ENCODE peak calls at places on chromosomes 1 and 21, in nine cellular contexts. C is upper lobe of right lung; L is adrenal gland; J is PC-3; A is pancreas; M is heart left ventricle; F is heart right ventricle; K is CD4-positive, alpha-beta memory T cell; R is neuronal stem cell. Q is an unnamed sample. For H3K4me1, the result is how much of the 10 kb centered on the place peaks cover.

GRCh38 chr1:172723251-172723650 is 64.3 kb downstream of the FASLG start:
- DNase-seq in L (no peak), A (no peak), J (peak), C (no peak), F (no peak), M (no peak), R (no peak), K (no peak), Q (no peak)

GRCh38 chr1:25996966-25997758 is 701 bp downstream of the PAFAH2 start:
- DNase-seq in C (no peak), A (no peak), K (no peak), J (peak), M (no peak), F (no peak), L (peak), R (no peak), Q (peak)

GRCh38 chr1:218750216-218750970 is 405.3 kb downstream of the TGFB2 start:
- DNase-seq in A (no peak), L (no peak), M (no peak), R (no peak), K (no peak), F (no peak), C (no peak), J (no peak), Q (no peak)

GRCh38 chr1:235423214-235423652 is 56.0 kb downstream of the TBCE start:
- DNase-seq in K (peak), R (no peak), F (no peak), L (no peak), C (no peak), J (no peak), M (no peak), A (no peak), Q (no peak)

GRCh38 chr21:33069994-33070811 is at the start of gene OLIG1:
- DNase-seq in C (peak), A (peak), F (peak), J (peak), L (peak), K (peak), M (peak), R (peak), Q (peak)

GRCh38 chr1:25568090-25568833 is 24.9 kb downstream of the LDLRAP1 start:
- DNase-seq in A (no peak), K (no peak), C (no peak), L (peak), J (peak), R (no peak), F (no peak), M (peak), Q (no peak)

GRCh38 chr1:1393428-1393827 is 5.7 kb downstream of the CCNL2 start:
- DNase-seq in L (no peak), A (no peak), K (no peak), F (no peak), C (no peak), J (no peak), M (no peak), R (no peak), Q (no peak)

GRCh38 chr1:39354572-39354971 is 136.9 kb upstream of the BMP8A start:
- DNase-seq in K (no peak), A (no peak), C (no peak), J (peak), F (no peak), R (no peak), M (no peak), L (no peak), Q (no peak)

GRCh38 chr1:232459826-232460225 is 170.1 kb downstream of the SIPA1L2 start:
- DNase-seq in C (no peak), M (no peak), K (no peak), J (no peak), A (no peak), R (no peak), L (no peak), F (no peak), Q (no peak)

GRCh38 chr1:234863596-234863995 is 253.6 kb upstream of the IRF2BP2 start:
- DNase-seq in J (peak), F (no peak), C (no peak), M (no peak), A (no peak), K (no peak), L (peak), R (no peak), Q (no peak)

GRCh38 chr1:119139857-119140176 is 636 bp downstream of the WARS2 start:
- DNase-seq in K (no peak), R (no peak), F (no peak), C (no peak), L (no peak), A (peak), J (no peak), M (no peak), Q (no peak)

GRCh38 chr1:50976111-50976889 is 6.3 kb downstream of the CDKN2C start:
- DNase-seq in F (no peak), M (no peak), C (no peak), A (no peak), L (no peak), R (no peak), J (peak), K (no peak), Q (peak)

GRCh38 chr1:45619149-45619921 is 4.5 kb downstream of the CCDC17 start:
- DNase-seq in R (no peak), K (no peak), F (no peak), L (no peak), M (no peak), C (no peak), J (no peak), A (no peak), Q (no peak)

GRCh38 chr1:45493116-45493697 is 2.2 kb upstream of the TESK2 start:
- DNase-seq in R (no peak), M (no peak), L (peak), F (no peak), C (no peak), K (peak), A (no peak), J (peak), Q (peak)

GRCh38 chr1:18009061-18009728 is 98.4 kb upstream of the IGSF21 start:
- DNase-seq in F (no peak), K (no peak), J (no peak), L (no peak), A (no peak), C (peak), R (no peak), M (no peak), Q (no peak)

GRCh38 chr1:162248854-162249535 is 127.7 kb downstream of the SPATA46 start:
- DNase-seq in K (no peak), C (no peak), M (no peak), J (no peak), F (no peak), R (peak), L (no peak), A (no peak), Q (no peak)

GRCh38 chr1:235068155-235069121 is 60.2 kb downstream of the TOMM20 start:
- DNase-seq in R (no peak), C (no peak), K (no peak), M (no peak), A (peak), F (no peak), L (peak), J (peak), Q (no peak)

GRCh38 chr1:81142099-81142776 is 658.5 kb upstream of the ADGRL2 start:
- DNase-seq in L (no peak), K (no peak), F (no peak), J (peak), A (no peak), R (no peak), M (no peak), C (no peak), Q (no peak)

GRCh38 chr1:27687906-27688305 is 15.9 kb upstream of the IFI6 start:
- DNase-seq in L (no peak), F (no peak), C (no peak), M (no peak), A (no peak), K (no peak), R (no peak), J (no peak), Q (no peak)
- H3K4me1 ChIP-seq in L (under half), F (under half), C (under half), M (under half), A (under half), K (under half), R (under half), J (under half), Q (under half)

GRCh38 chr1:150976401-150976821 is 1.8 kb upstream of the CERS2 start:
- DNase-seq in C (no peak), J (no peak), F (no peak), A (no peak), R (no peak), K (no peak), M (no peak), L (no peak), Q (no peak)

GRCh38 chr1:150979723-150980056 is 2.4 kb upstream of the ANXA9 start:
- DNase-seq in F (no peak), M (no peak), C (no peak), R (no peak), J (no peak), K (no peak), A (no peak), L (no peak), Q (no peak)

GRCh38 chr1:150979007-150979722 is 2.9 kb upstream of the ANXA9 start:
- DNase-seq in R (peak), L (peak), C (peak), F (peak), K (peak), M (peak), A (peak), J (peak), Q (peak)

GRCh38 chr1:150974580-150975478 is at the start of gene CERS2:
- DNase-seq in R (peak), K (peak), A (peak), J (peak), F (peak), L (peak), C (peak), M (peak), Q (peak)

DNA sequence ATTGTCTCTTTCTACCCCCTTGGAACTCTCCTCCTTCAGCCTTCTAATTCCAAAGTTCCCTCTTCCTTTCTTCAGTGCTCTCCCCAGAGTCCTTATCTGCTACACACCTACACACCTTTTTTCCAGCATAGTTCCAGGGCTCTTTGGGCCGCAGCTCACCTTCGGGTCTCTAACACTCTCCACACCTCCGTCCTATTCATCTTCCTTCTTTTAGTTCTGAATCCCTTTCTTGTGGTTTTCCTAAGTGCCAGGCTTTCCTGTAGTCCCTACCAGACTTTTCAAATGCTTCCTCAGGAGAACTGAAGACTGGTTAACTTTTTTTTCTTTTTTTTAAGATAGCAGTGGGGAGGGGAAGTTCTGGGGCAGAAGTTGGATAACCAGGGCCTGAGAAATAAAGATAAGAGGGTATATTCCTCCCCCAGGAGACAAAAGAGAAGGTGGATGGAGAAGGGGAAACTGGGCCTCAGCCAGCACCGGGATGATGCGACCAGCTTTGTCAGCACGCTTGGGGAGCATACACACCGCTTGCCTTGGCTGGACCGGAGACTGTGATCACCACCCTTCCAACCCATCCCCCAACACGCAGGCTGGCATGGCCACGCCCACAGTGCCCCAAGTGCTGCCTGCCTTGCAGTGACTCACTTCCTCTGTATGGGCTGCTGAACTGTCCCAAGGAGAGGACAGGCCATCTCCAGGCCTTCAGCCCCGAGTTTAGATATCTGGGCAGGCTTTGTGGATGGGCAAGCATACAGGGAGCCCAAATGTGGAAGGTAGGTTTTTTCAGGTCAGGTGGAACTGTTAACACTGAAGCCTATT is 2.5 kb upstream of the CERS2 start:
- DNase-seq in R (no peak), F (peak), J (peak), K (peak), A (peak), C (peak), M (peak), L (peak), Q (peak)
- H3K4me1 ChIP-seq in R (under half), F (under half), J (half or more), K (half or more), A (under half), C (half or more), M (under half), L (under half), Q (under half)

GRCh38 chr1:156693858-156694562 is 11.4 kb downstream of the CRABP2 start:
- DNase-seq in K (no peak), M (peak), F (no peak), C (no peak), L (no peak), R (no peak), J (peak), A (no peak), Q (no peak)

GRCh38 chr1:156692958-156693857 is 12.2 kb downstream of the CRABP2 start:
- DNase-seq in C (no peak), F (no peak), L (no peak), M (peak), J (peak), A (peak), K (peak), R (peak), Q (peak)

GRCh38 chr1:156692409-156692957 is 12.9 kb downstream of the CRABP2 start:
- DNase-seq in L (no peak), J (peak), C (no peak), K (no peak), R (no peak), M (peak), A (peak), F (no peak), Q (no peak)

GRCh38 chr1:156696755-156697154 is 8.6 kb downstream of the CRABP2 start:
- DNase-seq in R (no peak), L (no peak), F (no peak), A (no peak), J (no peak), K (no peak), M (peak), C (no peak), Q (no peak)

DNA sequence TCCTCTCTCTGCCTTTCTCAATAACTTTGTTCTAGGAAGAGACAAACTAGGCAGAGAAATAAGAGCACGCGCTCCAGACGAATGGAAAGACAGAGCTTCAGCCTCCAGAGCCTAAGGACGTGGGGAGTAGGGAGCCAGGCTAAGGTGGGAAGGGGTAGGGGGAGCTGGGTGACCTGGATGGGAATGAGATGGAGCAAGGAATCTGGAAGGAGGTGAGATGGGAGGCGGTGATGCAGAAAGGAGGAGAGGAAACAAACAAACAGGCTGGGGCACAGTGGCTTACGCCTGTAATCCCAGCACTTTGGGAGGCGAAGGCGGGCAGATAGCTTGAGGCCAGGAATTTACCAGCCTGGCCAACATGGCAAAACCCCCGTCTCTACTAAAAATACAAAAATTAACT is 10.8 kb downstream of the CRABP2 start:
- DNase-seq in L (no peak), M (no peak), C (no peak), F (no peak), K (no peak), A (no peak), R (no peak), J (no peak), Q (no peak)
- H3K4me1 ChIP-seq in L (under half), M (under half), C (under half), F (under half), K (under half), A (under half), R (half or more), J (under half), Q (under half)

DNA sequence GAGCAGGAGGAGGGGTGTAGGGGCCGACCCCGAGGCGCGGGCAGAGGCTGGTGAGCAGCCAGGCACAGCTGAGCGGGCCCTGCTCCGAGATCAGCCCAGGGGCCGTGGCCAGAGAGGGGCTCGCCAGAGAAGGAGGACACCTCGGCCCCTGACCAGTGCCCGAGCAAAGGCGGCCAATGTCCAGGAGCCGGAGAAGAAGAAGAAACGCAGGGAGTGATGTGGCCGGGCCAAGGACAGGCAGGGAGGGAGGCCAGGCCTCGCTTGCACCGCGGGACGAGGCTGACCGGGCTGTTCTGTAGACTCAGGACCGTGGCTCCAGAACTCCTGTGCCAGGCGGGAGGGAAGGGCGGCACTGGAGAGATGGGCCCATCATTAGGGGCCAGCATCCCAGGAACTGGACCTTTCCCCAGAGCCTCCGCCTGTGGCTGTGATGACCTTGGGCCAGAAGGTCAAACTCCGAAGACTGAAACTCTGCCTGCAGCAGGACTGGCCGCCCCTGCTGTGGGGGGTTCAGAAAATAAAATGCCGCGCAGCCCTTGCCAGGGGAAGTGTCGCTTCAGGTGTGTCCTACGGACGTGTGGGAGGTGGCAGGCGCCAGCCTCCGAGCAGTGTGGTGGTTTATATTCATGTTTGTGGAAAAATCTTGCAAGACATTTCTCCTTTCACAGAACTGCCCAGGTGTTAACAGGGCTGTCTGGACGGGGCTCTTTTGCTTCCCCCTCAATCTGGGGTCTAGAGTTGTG is 14.4 kb downstream of the RRP1 start:
- DNase-seq in A (no peak), J (no peak), R (no peak), L (no peak), C (no peak), F (no peak), M (peak), K (no peak), Q (no peak)
- H3K4me1 ChIP-seq in A (under half), J (under half), R (under half), L (under half), C (under half), F (under half), M (under half), K (under half), Q (under half)

GRCh38 chr1:31823780-31824179 is 8.0 kb upstream of the SPOCD1 start:
- DNase-seq in F (no peak), C (no peak), J (no peak), A (no peak), K (no peak), M (no peak), L (no peak), R (no peak), Q (no peak)
- H3K4me1 ChIP-seq in F (under half), C (under half), J (under half), A (under half), K (under half), M (under half), L (under half), R (under half), Q (under half)

GRCh38 chr1:3520419-3521378 is 66.2 kb downstream of the ARHGEF16 start:
- DNase-seq in A (no peak), L (no peak), C (no peak), R (no peak), M (no peak), K (no peak), F (no peak), J (no peak), Q (peak)
- H3K4me1 ChIP-seq in A (under half), L (under half), C (under half), R (under half), M (under half), K (under half), F (under half), J (under half), Q (under half)

DNA sequence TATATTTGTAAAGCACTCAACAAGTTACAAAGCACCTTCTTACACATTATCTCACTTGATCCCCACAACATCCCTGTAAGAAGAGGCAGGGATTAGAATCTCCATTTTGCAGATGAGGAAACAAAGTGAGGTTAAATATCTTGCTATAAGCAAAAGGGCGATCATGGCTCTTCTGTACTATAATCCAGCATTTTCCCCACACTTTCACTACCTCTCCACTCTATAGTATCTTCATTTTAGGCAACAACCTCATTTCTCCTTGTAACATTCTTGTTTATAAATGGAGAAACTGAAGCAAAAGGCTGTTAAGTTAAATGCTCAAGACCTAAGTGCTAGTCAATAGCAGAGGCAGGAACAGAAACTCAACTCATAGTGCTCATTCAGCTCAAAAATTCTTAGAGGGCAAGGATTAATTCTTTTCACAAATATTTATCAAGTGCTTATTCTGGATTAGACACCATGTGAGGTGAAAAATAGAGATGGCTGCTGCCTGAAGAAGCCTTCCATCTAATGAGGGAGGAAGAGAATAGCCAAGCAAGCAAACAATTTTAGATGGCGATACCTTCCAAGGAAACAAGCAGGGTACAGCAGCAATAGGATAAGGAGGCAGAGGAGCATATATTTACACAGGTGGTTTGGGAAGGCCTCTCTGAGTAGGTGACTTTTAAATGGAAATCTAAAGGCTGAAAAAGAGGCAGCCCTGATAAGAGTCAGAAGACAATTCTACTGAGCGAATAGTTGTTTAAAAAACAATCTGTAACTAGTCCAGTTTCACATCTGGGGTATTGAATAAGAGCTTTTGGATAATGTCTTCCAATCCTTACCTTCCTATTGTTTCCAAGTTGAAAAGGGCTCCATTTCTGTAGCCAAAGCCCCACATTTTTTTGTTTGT is 3.5 kb downstream of the ERRFI1 start:
- DNase-seq in R (no peak), J (no peak), L (no peak), A (no peak), F (no peak), K (no peak), M (no peak), C (no peak), Q (no peak)
- H3K4me1 ChIP-seq in R (under half), J (half or more), L (half or more), A (under half), F (half or more), K (under half), M (half or more), C (under half), Q (half or more)

DNA sequence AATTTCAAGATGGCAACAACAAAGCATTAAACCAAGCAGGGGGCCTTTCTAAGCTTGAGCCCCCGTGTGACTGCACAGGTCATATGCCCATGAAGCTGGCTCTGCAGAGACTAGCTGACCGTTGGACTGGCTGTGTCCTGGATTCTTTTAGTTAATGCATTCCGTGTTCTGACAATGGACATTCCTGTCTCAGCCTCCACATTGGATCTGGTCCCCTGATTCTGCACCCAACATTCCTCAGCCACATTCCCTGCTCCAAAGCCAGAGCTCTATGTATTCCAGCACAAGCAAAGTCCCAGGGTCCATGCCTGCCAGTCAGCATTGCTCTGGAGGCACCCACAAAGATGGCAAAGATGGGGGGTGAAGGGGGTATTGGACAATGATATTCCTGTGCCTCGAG is 5.1 kb upstream of the NAV1 start:
- DNase-seq in R (no peak), K (no peak), F (no peak), C (no peak), J (no peak), M (no peak), L (no peak), A (no peak), Q (no peak)
- H3K4me1 ChIP-seq in R (under half), K (under half), F (half or more), C (under half), J (under half), M (half or more), L (under half), A (under half), Q (under half)

Q was measured in A673.